ENCODE peak calls at places on chromosome 16, in ten cellular contexts. G is GM12878, E is neuronal stem cell, T is fibroblast of lung, Y is astrocyte, D is right cardiac atrium, B is lung, R is HAP-1, U is heart left ventricle, N is GM23338. O is an unnamed sample.

GRCh38 chr16:76214856-76215255 is 62.3 kb upstream of the CNTNAP4 start:
- DNase-seq in N (peak; percentile 32), G (no peak), R (no peak), D (no peak), E (no peak), B (no peak), Y (no peak), T (no peak), U (no peak), O (no peak)

GRCh38 chr16:66798162-66798561 is 3.2 kb downstream of the TERB1 start:
- DNase-seq in G (no peak), T (peak; percentile 14), U (no peak), N (no peak), Y (peak; percentile 6), R (no peak), B (no peak), D (no peak), E (no peak), O (no peak)

GRCh38 chr16:51155199-51155607 is 4.1 kb upstream of the SALL1 start:
- DNase-seq in T (no peak), D (peak; percentile 66), N (peak; percentile 75), B (no peak), Y (peak; percentile 66), E (no peak), R (no peak), U (no peak), G (no peak), O (no peak)

GRCh38 chr16:66950971-66951790 is 9.9 kb upstream of the CES3 start:
- DNase-seq in G (no peak), D (no peak), N (no peak), Y (no peak), T (no peak), U (no peak), E (no peak), B (no peak), R (no peak), O (no peak)

GRCh38 chr16:66154801-66155200 is 211.7 kb upstream of the CDH5 start:
- DNase-seq in U (no peak), G (no peak), Y (no peak), D (no peak), R (no peak), T (no peak), E (no peak), N (no peak), B (no peak), O (no peak)

GRCh38 chr16:86980644-86981043 is 336.5 kb downstream of the C16orf95 start:
- DNase-seq in D (no peak), U (no peak), T (no peak), N (no peak), E (no peak), G (no peak), B (no peak), Y (no peak), R (no peak), O (no peak)

GRCh38 chr16:10466861-10467260 is 81.0 kb downstream of the ATF7IP2 start:
- DNase-seq in B (no peak), E (no peak), R (no peak), Y (no peak), G (no peak), T (no peak), U (no peak), D (no peak), N (no peak), O (no peak)

GRCh38 chr16:60142991-60143705 is 1409.0 kb upstream of the GOT2 start:
- DNase-seq in U (no peak), E (no peak), G (no peak), B (no peak), T (no peak), R (no peak), N (peak; percentile 17), D (no peak), Y (peak; percentile 56), O (no peak)

GRCh38 chr16:8370374-8371015 is 219.8 kb downstream of the TMEM114 start:
- DNase-seq in U (no peak), B (no peak), E (no peak), D (no peak), T (no peak), G (no peak), R (no peak), Y (peak; percentile 3), N (peak; percentile 27), O (no peak)

GRCh38 chr16:67154578-67155304 is 3.9 kb upstream of the B3GNT9 start:
- DNase-seq in U (peak; percentile 63), G (no peak), N (peak; percentile 58), E (no peak), B (no peak), D (no peak), R (no peak), Y (no peak), T (no peak), O (peak; percentile 30)

GRCh38 chr16:17532338-17532995 is 61.7 kb upstream of the XYLT1 start:
- DNase-seq in U (no peak), T (no peak), N (no peak), G (no peak), R (no peak), D (no peak), B (no peak), E (no peak), Y (no peak), O (no peak)

GRCh38 chr16:17387226-17387625 is 83.5 kb downstream of the XYLT1 start:
- DNase-seq in Y (no peak), N (no peak), R (no peak), B (no peak), E (no peak), G (no peak), D (no peak), U (no peak), T (no peak), O (no peak)

GRCh38 chr16:65509172-65509571 is 387.3 kb upstream of the CDH11 start:
- DNase-seq in U (no peak), R (no peak), D (no peak), Y (no peak), E (no peak), B (no peak), G (no peak), N (no peak), T (no peak), O (no peak)

GRCh38 chr16:27728691-27729090 is 178.7 kb downstream of the KATNIP start:
- DNase-seq in R (no peak), E (no peak), N (no peak), T (no peak), G (no peak), U (peak; percentile 33), Y (no peak), D (no peak), B (no peak), O (no peak)
- H3K27me3 ChIP-seq in R (no peaks in the 10 kb centered on the region), E (no peaks in the 10 kb centered on the region), N (no peaks in the 10 kb centered on the region), T (no peaks in the 10 kb centered on the region), G (no peaks in the 10 kb centered on the region), U (no peaks in the 10 kb centered on the region), Y (no peaks in the 10 kb centered on the region), D (no peaks in the 10 kb centered on the region), B (no peaks in the 10 kb centered on the region), O (no peaks in the 10 kb centered on the region)

GRCh38 chr16:84917492-84917891 is 93.8 kb downstream of the ZDHHC7 start:
- DNase-seq in U (no peak), G (no peak), D (peak; percentile 12), R (no peak), N (no peak), B (no peak), E (no peak), T (no peak), Y (no peak), O (no peak)

GRCh38 chr16:84918006-84918909 is 93.1 kb downstream of the ZDHHC7 start:
- DNase-seq in N (no peak), D (peak; percentile 32), B (no peak), G (no peak), E (no peak), T (no peak), U (peak; percentile 48), R (no peak), Y (no peak), O (no peak)

GRCh38 chr16:84916850-84917249 is 94.5 kb downstream of the ZDHHC7 start:
- DNase-seq in D (peak; percentile 18), B (no peak), R (no peak), T (no peak), G (no peak), U (peak; percentile 24), N (no peak), E (no peak), Y (no peak), O (no peak)

GRCh38 chr16:84914273-84914672 is 94.5 kb downstream of the CRISPLD2 start:
- DNase-seq in E (no peak), D (peak; percentile 88), G (no peak), R (no peak), N (no peak), Y (no peak), U (peak; percentile 67), B (no peak), T (no peak), O (no peak)

GRCh38 chr16:84916156-84916555 is 95.2 kb downstream of the ZDHHC7 start:
- DNase-seq in R (no peak), D (peak; percentile 43), G (no peak), T (no peak), Y (no peak), E (no peak), N (no peak), B (no peak), U (peak; percentile 40), O (no peak)
- H3K27me3 ChIP-seq in R (peaks cover 55% of the 10 kb centered on the region), D (no peaks in the 10 kb centered on the region), G (peaks cover 3% of the 10 kb centered on the region), T (peaks cover 13% of the 10 kb centered on the region), Y (peaks cover 33% of the 10 kb centered on the region), E (peaks cover 2% of the 10 kb centered on the region), N (no peaks in the 10 kb centered on the region), B (no peaks in the 10 kb centered on the region), U (no peaks in the 10 kb centered on the region), O (no peaks in the 10 kb centered on the region)

GRCh38 chr16:14338969-14339368 is 267.9 kb downstream of the MRTFB start:
- DNase-seq in E (no peak), Y (no peak), G (no peak), N (no peak), B (no peak), R (no peak), U (no peak), T (no peak), D (no peak), O (no peak)
- H3K27me3 ChIP-seq in E (no peaks in the 10 kb centered on the region), Y (peaks cover 3% of the 10 kb centered on the region), G (no peaks in the 10 kb centered on the region), N (no peaks in the 10 kb centered on the region), B (no peaks in the 10 kb centered on the region), R (no peaks in the 10 kb centered on the region), U (no peaks in the 10 kb centered on the region), T (peaks cover 5% of the 10 kb centered on the region), D (no peaks in the 10 kb centered on the region), O (no peaks in the 10 kb centered on the region)

GRCh38 chr16:54939537-54940278 is 9.0 kb downstream of the IRX5 start:
- DNase-seq in Y (no peak), D (no peak), N (peak; percentile 63), G (no peak), E (peak; percentile 48), U (no peak), T (no peak), B (no peak), R (no peak), O (no peak)
- H3K27me3 ChIP-seq in Y (peaks cover 70% of the 10 kb centered on the region), D (no peaks in the 10 kb centered on the region), N (peaks cover 93% of the 10 kb centered on the region), G (peaks cover 25% of the 10 kb centered on the region), E (peaks cover 70% of the 10 kb centered on the region), U (peaks cover 70% of the 10 kb centered on the region), T (peaks cover 42% of the 10 kb centered on the region), B (peaks cover 3% of the 10 kb centered on the region), R (no peaks in the 10 kb centered on the region), O (no peaks in the 10 kb centered on the region)

GRCh38 chr16:1287982-1288670 is 21.3 kb upstream of the UBE2I start:
- DNase-seq in T (no peak), Y (no peak), E (no peak), R (no peak), D (peak; percentile 75), U (peak; percentile 74), B (no peak), G (no peak), N (no peak), O (no peak)
- H3K27me3 ChIP-seq in T (peaks cover 24% of the 10 kb centered on the region), Y (peaks cover 27% of the 10 kb centered on the region), E (peaks cover 19% of the 10 kb centered on the region), R (peaks cover 66% of the 10 kb centered on the region), D (no peaks in the 10 kb centered on the region), U (peaks cover 74% of the 10 kb centered on the region), B (peaks cover 5% of the 10 kb centered on the region), G (no peaks in the 10 kb centered on the region), N (peaks cover 32% of the 10 kb centered on the region), O (no peaks in the 10 kb centered on the region)

GRCh38 chr16:56672761-56673536 is 3.3 kb downstream of the MT1H start:
- DNase-seq in B (no peak), E (no peak), D (no peak), U (no peak), T (peak; percentile 66), N (peak; percentile 16), G (no peak), R (no peak), Y (no peak), O (no peak)
- H3K27me3 ChIP-seq in B (peaks cover 3% of the 10 kb centered on the region), E (peaks cover 91% of the 10 kb centered on the region), D (no peaks in the 10 kb centered on the region), U (peaks cover 62% of the 10 kb centered on the region), T (peaks cover 14% of the 10 kb centered on the region), N (peaks cover 59% of the 10 kb centered on the region), G (peaks cover 11% of the 10 kb centered on the region), R (no peaks in the 10 kb centered on the region), Y (peaks cover 81% of the 10 kb centered on the region), O (peaks cover 3% of the 10 kb centered on the region)

O was measured in Caco-2.